ENCODE peak calls at places on chromosomes 2 and 18, in six cellular contexts. G is IMR-90, K is mesenchymal stem cell, S is H1, H is trophoblast cell, N is H9. A is an unnamed sample.

GRCh38 chr2:12738112-12738485 is 21.4 kb downstream of the TRIB2 start:
- DNase-seq in G (peak; percentile 59), K (peak; percentile 97), S (no peak), H (no peak), N (no peak), A (no peak)

GRCh38 chr2:28365158-28365557 is 27.5 kb upstream of the FOSL2 start:
- DNase-seq in G (no peak), K (no peak), S (no peak), H (no peak), N (no peak), A (no peak)

GRCh38 chr2:26184555-26185303 is 11.8 kb downstream of the GAREM2 start:
- DNase-seq in G (peak; percentile 78), K (peak; percentile 78), S (peak; percentile 88), H (peak; percentile 37), N (peak; percentile 74), A (peak; percentile 69)

GRCh38 chr2:69789129-69789528 is 40.3 kb upstream of the GMCL1 start:
- DNase-seq in G (peak; percentile 94), K (peak; percentile 93), S (no peak), H (peak; percentile 92), N (peak; percentile 43), A (no peak)

GRCh38 chr18:62637807-62638687 is 77.3 kb upstream of the PHLPP1 start:
- DNase-seq in G (peak; percentile 6), K (peak; percentile 4), S (peak; percentile 81), H (peak; percentile 25), N (peak; percentile 66), A (no peak)

GRCh38 chr2:136997550-136997949 is 232.2 kb downstream of the THSD7B start:
- DNase-seq in G (no peak), K (no peak), S (no peak), H (no peak), N (no peak), A (no peak)

GRCh38 chr18:11908182-11909080 is at the start of gene MPPE1:
- DNase-seq in G (peak; percentile 83), K (peak; percentile 89), S (peak; percentile 90), H (peak; percentile 84), N (peak; percentile 88), A (peak; percentile 80)

GRCh38 chr2:128236491-128237035 is 82.1 kb downstream of the HS6ST1 start:
- DNase-seq in G (peak; percentile 94), K (peak; percentile 83), S (no peak), H (peak; percentile 48), N (no peak), A (no peak)

GRCh38 chr2:201780674-201781582 is at the start of gene ALS2:
- DNase-seq in G (peak; percentile 100), K (peak; percentile 98), S (peak; percentile 98), H (peak; percentile 100), N (peak; percentile 99), A (peak; percentile 98)

GRCh38 chr2:26299488-26300092 is 46.4 kb upstream of the SELENOI start:
- DNase-seq in G (peak; percentile 68), K (peak; percentile 85), S (peak; percentile 58), H (peak; percentile 29), N (no peak), A (peak; percentile 20)

GRCh38 chr2:145161656-145162055 is 641.7 kb upstream of the ZEB2 start:
- DNase-seq in G (no peak), K (no peak), S (no peak), H (no peak), N (no peak), A (no peak)

GRCh38 chr2:202703091-202703490 is 68.3 kb downstream of the FAM117B start:
- DNase-seq in G (peak; percentile 49), K (peak; percentile 8), S (no peak), H (no peak), N (no peak), A (no peak)

GRCh38 chr2:240401308-240401707 is 34.2 kb upstream of the GPC1 start:
- DNase-seq in G (no peak), K (no peak), S (no peak), H (no peak), N (peak; percentile 18), A (no peak)

GRCh38 chr2:72415256-72415655 is 267.6 kb upstream of the CYP26B1 start:
- DNase-seq in G (peak; percentile 62), K (peak; percentile 6), S (no peak), H (no peak), N (no peak), A (no peak)

GRCh38 chr18:70295192-70295522 is 6.3 kb downstream of the SOCS6 start:
- DNase-seq in G (no peak), K (no peak), S (no peak), H (no peak), N (no peak), A (no peak)

GRCh38 chr2:127439343-127439742 is 21.1 kb downstream of the PROC start:
- DNase-seq in G (no peak), K (no peak), S (peak; percentile 22), H (no peak), N (no peak), A (no peak)

GRCh38 chr2:98216611-98217010 is 129.6 kb downstream of the VWA3B start:
- DNase-seq in G (no peak), K (no peak), S (no peak), H (no peak), N (no peak), A (no peak)

GRCh38 chr2:111031546-111032484 is 88.9 kb upstream of the BCL2L11 start:
- DNase-seq in G (no peak), K (no peak), S (peak; percentile 28), H (no peak), N (no peak), A (no peak)

GRCh38 chr2:203533696-203534471 is 1.2 kb downstream of the RAPH1 start:
- DNase-seq in G (peak; percentile 78), K (peak; percentile 78), S (no peak), H (peak; percentile 27), N (no peak), A (peak; percentile 9)

GRCh38 chr2:203177361-203177760 is 61.5 kb upstream of the CYP20A1 start:
- DNase-seq in G (no peak), K (peak; percentile 24), S (no peak), H (no peak), N (no peak), A (no peak)

GRCh38 chr2:144115892-144116291 is 404.0 kb downstream of the ZEB2 start:
- DNase-seq in G (peak; percentile 69), K (no peak), S (no peak), H (no peak), N (no peak), A (no peak)

GRCh38 chr18:26656944-26657536 is 108.7 kb upstream of the KCTD1 start:
- DNase-seq in G (peak; percentile 36), K (peak; percentile 67), S (peak; percentile 82), H (peak; percentile 59), N (peak; percentile 55), A (peak; percentile 54)

GRCh38 chr2:109306190-109306589 is 177.2 kb downstream of the SH3RF3 start:
- DNase-seq in G (no peak), K (no peak), S (no peak), H (no peak), N (no peak), A (no peak)

GRCh38 chr2:113677327-113677726 is 50.3 kb downstream of the RABL2A start:
- DNase-seq in G (no peak), K (no peak), S (no peak), H (no peak), N (no peak), A (no peak)

GRCh38 chr2:79065176-79065575 is 22.6 kb downstream of the REG1B start:
- DNase-seq in G (no peak), K (no peak), S (no peak), H (no peak), N (no peak), A (no peak)
- H2BK5ac ChIP-seq in G (no peak overlapping the region), K (no peak overlapping the region), S (no peak overlapping the region), H (no peak overlapping the region), N (no peak overlapping the region), A (no peak overlapping the region)

DNA sequence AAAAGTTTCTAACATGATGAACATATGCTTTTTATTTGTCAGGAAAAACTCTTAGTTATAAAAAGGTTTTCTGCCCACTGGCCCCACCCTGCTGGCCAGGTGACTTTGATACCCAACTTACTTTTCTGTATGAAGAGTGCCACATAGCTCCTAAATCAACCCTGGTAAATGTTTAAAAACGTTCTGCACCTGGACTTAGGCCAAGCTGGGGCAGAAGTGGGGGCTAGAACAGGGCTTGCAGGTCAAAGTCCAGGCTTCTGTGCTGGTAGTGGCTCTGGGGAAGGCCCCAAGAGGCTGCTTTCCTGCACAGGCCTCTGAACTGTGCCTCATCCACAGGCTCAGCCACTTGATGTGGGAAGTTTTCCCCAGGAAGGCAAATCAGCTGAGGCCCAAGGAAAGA is 171.7 kb downstream of the ANKRD30B start:
- DNase-seq in G (no peak), K (no peak), S (no peak), H (no peak), N (no peak), A (no peak)
- H3K9me3 ChIP-seq in G (peaks cover 44% of the 10 kb centered on the region), K (no peaks in the 10 kb centered on the region), S (peaks cover 97% of the 10 kb centered on the region), H (peaks cover 31% of the 10 kb centered on the region), N (peaks cover 100% of the 10 kb centered on the region), A (no peaks in the 10 kb centered on the region)

DNA sequence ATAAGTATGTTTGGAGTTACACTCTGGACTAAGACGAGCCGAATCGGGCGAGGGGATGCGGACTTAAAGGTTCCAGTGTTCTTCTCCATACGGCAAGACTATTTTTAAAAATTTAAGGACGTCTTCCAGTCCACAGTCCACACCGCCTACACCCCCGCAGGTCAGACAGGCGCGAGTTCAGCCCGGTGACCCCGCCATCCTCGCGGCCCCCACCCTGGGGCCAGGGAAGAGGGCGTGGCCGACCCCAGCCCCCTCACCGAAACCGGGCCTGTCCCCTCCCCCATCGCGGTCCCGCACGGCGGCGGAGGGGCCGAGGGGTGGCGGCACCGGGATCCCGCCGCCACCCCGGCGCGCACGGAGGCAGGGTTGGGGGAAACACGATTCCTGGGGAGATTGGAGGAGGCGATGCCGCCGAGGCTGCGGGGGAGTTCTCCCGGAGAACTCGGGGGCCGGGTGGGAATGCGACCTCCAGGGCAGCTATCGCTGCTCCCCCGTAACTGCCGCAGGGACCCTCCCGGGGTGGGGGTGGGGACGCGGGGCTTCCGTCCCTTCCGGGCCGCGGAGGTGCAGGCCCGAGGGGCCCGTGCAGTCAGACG is 24.6 kb upstream of the SMAD7 start:
- DNase-seq in G (no peak), K (no peak), S (peak; percentile 69), H (no peak), N (no peak), A (no peak)
- H2BK5ac ChIP-seq in G (peak overlapping the region; percentile 81), K (peak overlapping the region; percentile 59), S (peak overlapping the region; percentile 60), H (peak overlapping the region; percentile 97), N (no peak overlapping the region), A (no peak overlapping the region)

GRCh38 chr2:152695763-152696162 is 21.5 kb downstream of the PRPF40A start:
- DNase-seq in G (no peak), K (no peak), S (no peak), H (no peak), N (no peak), A (no peak)

GRCh38 chr2:152706477-152707020 is 10.7 kb downstream of the PRPF40A start:
- DNase-seq in G (no peak), K (no peak), S (no peak), H (no peak), N (no peak), A (no peak)

GRCh38 chr2:152696476-152696875 is 20.8 kb downstream of the PRPF40A start:
- DNase-seq in G (no peak), K (no peak), S (no peak), H (no peak), N (no peak), A (no peak)

DNA sequence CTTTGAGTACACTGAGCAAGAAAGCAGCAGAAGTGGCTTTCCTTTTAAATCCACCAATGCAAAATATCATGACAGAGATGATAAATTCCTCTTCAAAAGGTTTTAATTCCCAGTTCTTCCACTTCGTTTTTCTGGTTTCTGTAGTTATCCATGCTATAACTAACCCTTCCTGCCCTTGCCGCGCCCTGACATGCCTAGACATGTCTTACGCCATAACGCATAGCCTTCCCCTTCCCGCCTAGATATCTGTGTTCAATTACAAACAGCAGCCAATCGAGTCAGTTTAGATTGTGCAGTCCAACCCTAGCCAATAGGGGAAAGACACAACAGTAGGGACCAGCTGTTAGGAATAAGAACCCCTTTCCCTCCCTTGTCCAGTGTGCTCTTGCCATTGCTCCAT is 16.1 kb downstream of the PRPF40A start:
- DNase-seq in G (no peak), K (no peak), S (no peak), H (no peak), N (no peak), A (no peak)
- H3K9me3 ChIP-seq in G (peaks cover 8% of the 10 kb centered on the region), K (no peaks in the 10 kb centered on the region), S (no peaks in the 10 kb centered on the region), H (peaks cover 2% of the 10 kb centered on the region), N (no peaks in the 10 kb centered on the region), A (peaks cover 4% of the 10 kb centered on the region)